ENCODE peak calls at places on chromosomes 7 and 10, in four cellular contexts. V is CD4-positive, CD25-positive, alpha-beta regulatory T cell; T is fibroblast of lung; M is ovary. I is an unnamed sample.

GRCh38 chr7:133077394-133077793 is 4.5 kb downstream of the CHCHD3 start:
- DNase-seq in M (no peak), T (no peak), V (no peak), I (no peak)

GRCh38 chr10:93503075-93503474 is 6.7 kb downstream of the CEP55 start:
- DNase-seq in T (no peak), M (no peak), V (no peak), I (peak; percentile 64)

GRCh38 chr10:11856678-11857077 is 33.5 kb downstream of the PROSER2 start:
- DNase-seq in T (no peak), M (no peak), V (no peak), I (no peak)

GRCh38 chr10:30056281-30056680 is 3.1 kb downstream of the JCAD start:
- DNase-seq in V (no peak), M (no peak), T (peak; percentile 47), I (no peak)

GRCh38 chr7:4931932-4932331 is 27.1 kb downstream of the MMD2 start:
- DNase-seq in M (no peak), V (no peak), T (no peak), I (no peak)

GRCh38 chr10:78528749-78529204 is 495.1 kb downstream of the RPS24 start:
- DNase-seq in V (no peak), T (no peak), M (no peak), I (no peak)

GRCh38 chr7:2954433-2954853 is 89.2 kb downstream of the CARD11 start:
- DNase-seq in V (no peak), T (no peak), M (no peak), I (peak; percentile 7)

GRCh38 chr7:80134536-80135305 is at the start of gene GNAI1:
- DNase-seq in T (peak; percentile 77), V (peak; percentile 2), M (peak; percentile 84), I (no peak)

GRCh38 chr7:148501707-148502139 is 88.8 kb upstream of the C7orf33 start:
- DNase-seq in V (no peak), T (peak; percentile 16), M (no peak), I (no peak)

GRCh38 chr10:59536151-59536550 is 173.5 kb downstream of the SLC16A9 start:
- DNase-seq in T (peak; percentile 87), M (no peak), V (no peak), I (no peak)

GRCh38 chr7:107471292-107472070 is 1.6 kb downstream of the GPR22 start:
- DNase-seq in M (no peak), T (no peak), V (no peak), I (no peak)

GRCh38 chr10:23530079-23530478 is 91.2 kb downstream of the OTUD1 start:
- DNase-seq in V (no peak), T (peak; percentile 8), M (no peak), I (no peak)

GRCh38 chr10:17217661-17218306 is 10.3 kb upstream of the VIM start:
- DNase-seq in M (no peak), T (peak; percentile 93), V (no peak), I (no peak)

GRCh38 chr7:2403718-2404648 is 572 bp downstream of the CHST12 start:
- DNase-seq in T (peak; percentile 39), V (no peak), M (peak; percentile 34), I (no peak)

GRCh38 chr7:7793249-7793648 is 74.8 kb upstream of the RPA3 start:
- DNase-seq in M (no peak), T (no peak), V (no peak), I (no peak)

GRCh38 chr10:93515071-93515962 is 18.9 kb downstream of the CEP55 start:
- DNase-seq in V (no peak), T (peak; percentile 36), M (no peak), I (no peak)

GRCh38 chr7:4128161-4128560 is 553.9 kb upstream of the FOXK1 start:
- DNase-seq in V (no peak), M (no peak), T (no peak), I (no peak)

GRCh38 chr10:84499846-84500245 is 171.5 kb downstream of the CCSER2 start:
- DNase-seq in M (no peak), V (no peak), T (peak; percentile 38), I (no peak)

GRCh38 chr10:116627386-116627933 is 6.7 kb downstream of the PNLIPRP2 start:
- DNase-seq in T (peak; percentile 1), M (peak; percentile 38), V (no peak), I (no peak)

GRCh38 chr7:73770002-73770859 is at the start of gene CLDN3:
- DNase-seq in M (no peak), V (no peak), T (peak; percentile 41), I (no peak)

GRCh38 chr7:151755131-151755787 is 121.7 kb downstream of the PRKAG2 start:
- DNase-seq in M (peak; percentile 31), V (no peak), T (no peak), I (no peak)

GRCh38 chr10:5869156-5869555 is 20.5 kb downstream of the ANKRD16 start:
- DNase-seq in T (no peak), V (no peak), M (no peak), I (no peak)

GRCh38 chr7:71615017-71615416 is 483.1 kb downstream of the GALNT17 start:
- DNase-seq in V (no peak), T (no peak), M (no peak), I (no peak)

GRCh38 chr7:123367508-123368122 is 166.8 kb downstream of the IQUB start:
- DNase-seq in T (peak; percentile 6), M (no peak), V (no peak), I (peak; percentile 25)

GRCh38 chr7:151168022-151168786 is 710 bp upstream of the GBX1 start:
- DNase-seq in M (no peak), V (peak; percentile 30), T (no peak), I (no peak)

GRCh38 chr10:133528296-133528844 is 1.2 kb downstream of the CYP2E1 start:
- DNase-seq in V (no peak), T (peak; percentile 9), M (no peak), I (no peak)

GRCh38 chr10:133528845-133529575 is 1.8 kb downstream of the CYP2E1 start:
- DNase-seq in M (no peak), V (no peak), T (peak; percentile 28), I (peak; percentile 45)

GRCh38 chr10:133529576-133529946 is 2.4 kb downstream of the CYP2E1 start:
- DNase-seq in V (no peak), M (no peak), T (no peak), I (no peak)

GRCh38 chr10:133526957-133527588 is at the start of gene CYP2E1:
- DNase-seq in T (no peak), M (no peak), V (no peak), I (no peak)

DNA sequence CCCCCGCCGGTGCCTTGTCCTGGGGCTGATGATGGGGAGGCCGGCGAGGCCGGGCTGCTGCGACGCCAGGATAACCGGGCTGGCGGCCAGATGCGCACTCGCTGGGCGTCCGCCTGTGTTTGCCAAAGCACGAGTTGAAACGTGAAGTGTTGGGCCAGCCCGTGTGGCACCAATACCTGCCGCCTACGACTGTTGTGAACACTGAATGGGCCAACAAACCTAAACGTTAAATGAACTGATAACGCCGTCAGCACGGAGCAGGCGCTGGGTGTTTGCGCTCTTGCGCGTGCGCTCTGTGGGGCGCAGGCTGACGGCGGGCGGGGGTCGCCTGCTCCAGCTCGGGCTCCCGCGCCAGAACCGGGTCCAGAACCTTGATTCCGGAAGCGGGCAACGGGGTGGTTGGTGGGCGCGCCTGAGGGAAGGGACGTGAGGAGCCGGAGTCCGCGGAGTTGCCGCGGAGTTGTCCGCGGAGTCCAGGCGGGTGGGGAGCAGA is 662 bp downstream of the CYP2E1 start:
- DNase-seq in T (no peak), M (no peak), V (no peak), I (no peak)
- H3K4me3 ChIP-seq in T (no peak overlapping the region), M (no peak overlapping the region), V (no peak overlapping the region), I (no peak overlapping the region)

GRCh38 chr7:22444181-22444966 is 55.6 kb downstream of the STEAP1B start:
- DNase-seq in V (no peak), M (no peak), T (peak; percentile 32), I (no peak)
- H3K4me3 ChIP-seq in V (no peak overlapping the region), M (no peak overlapping the region), T (no peak overlapping the region), I (no peak overlapping the region)

GRCh38 chr10:35822316-35822715 is 180.2 kb upstream of the FZD8 start:
- DNase-seq in T (peak; percentile 56), M (peak; percentile 43), V (no peak), I (no peak)
- H3K4me3 ChIP-seq in T (no peak overlapping the region), M (no peak overlapping the region), V (no peak overlapping the region), I (no peak overlapping the region)

DNA sequence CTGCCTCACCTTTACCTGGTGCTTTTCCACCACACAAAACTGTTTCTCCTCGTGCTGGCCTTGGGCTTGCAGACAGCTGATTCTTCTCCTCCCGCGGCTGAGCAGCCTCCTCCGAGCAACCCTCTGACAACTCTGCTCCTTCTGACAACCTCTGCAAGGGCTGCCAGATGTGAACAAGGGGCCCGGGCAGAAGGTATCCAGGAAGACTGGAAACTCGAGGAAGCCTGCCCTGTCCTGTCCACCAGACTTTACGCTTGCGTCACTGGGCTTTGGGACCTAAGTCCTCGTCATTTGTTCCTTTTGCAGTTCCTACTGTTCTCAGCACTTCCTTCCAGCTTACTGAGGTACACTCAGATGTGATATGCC is 82.1 kb downstream of the EGFR start:
- DNase-seq in V (no peak), M (no peak), T (no peak), I (no peak)
- H3K4me3 ChIP-seq in V (no peak overlapping the region), M (no peak overlapping the region), T (no peak overlapping the region), I (no peak overlapping the region)

DNA sequence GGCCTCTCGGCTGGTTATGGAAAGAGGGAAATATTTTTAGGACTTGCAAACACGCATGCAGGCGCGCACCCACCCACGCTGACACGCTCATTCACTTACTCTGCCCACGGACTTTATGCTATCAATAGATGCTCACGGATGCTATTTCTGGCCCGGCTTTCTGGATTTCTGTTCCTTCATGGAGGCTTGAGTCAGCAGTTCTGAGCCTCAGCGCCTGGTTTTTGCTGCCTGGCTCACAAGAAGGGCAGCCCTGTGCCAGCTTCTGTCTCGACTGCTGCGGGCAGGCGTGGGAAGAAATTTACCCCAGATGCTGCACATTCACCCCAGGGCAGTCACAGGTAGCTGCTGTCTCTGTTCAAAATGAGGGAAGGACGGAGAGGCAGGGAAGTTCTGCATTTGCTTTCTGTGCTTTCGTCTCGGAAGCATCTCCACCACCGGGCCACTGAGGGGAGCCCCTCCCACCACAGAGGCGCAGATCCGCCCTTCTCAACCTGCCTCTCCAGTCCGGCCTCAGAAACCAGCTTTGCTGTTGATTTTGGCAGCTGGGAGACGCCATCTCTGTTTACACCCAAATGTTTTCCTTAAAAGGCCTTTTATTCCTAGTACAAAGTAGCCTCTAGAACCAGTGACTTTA is 116.2 kb upstream of the BTBD16 start:
- DNase-seq in T (peak; percentile 76), V (no peak), M (no peak), I (no peak)
- H3K4me3 ChIP-seq in T (no peak overlapping the region), V (no peak overlapping the region), M (no peak overlapping the region), I (no peak overlapping the region)

DNA sequence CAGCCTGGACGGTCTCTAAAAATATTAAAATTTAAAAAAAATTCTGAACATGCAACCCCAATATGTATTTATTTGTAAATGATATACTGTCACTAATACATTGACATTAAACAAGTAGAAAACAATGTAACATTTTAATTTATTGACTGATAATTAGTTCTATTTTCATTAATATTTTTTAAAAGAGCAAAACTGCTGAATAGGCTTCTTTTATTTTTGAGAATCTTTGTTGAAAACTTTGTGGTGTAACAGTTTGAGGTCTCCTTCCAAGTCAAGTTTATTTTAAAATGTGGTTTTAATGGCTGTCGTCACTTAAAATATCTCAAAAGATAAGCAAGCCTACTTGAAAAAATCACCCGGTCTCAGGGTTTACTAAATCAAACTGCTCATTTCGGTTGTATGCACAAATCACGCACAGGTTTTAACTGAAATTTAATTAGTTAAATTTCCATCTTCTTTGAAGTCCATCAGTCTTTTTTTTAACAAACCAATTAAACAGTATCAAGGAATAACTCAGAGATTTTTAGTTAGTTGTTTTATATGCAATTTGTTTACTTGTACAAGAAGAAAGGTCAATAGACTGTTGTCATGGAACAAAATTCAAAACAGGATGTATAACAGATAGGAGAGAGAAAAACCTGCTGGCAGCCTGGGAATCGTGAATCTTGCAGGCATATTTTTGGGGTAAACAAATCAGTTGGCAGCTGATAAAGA is 9.8 kb upstream of the EDRF1 start:
- DNase-seq in M (no peak), V (no peak), T (peak; percentile 26), I (peak; percentile 32)
- H3K4me3 ChIP-seq in M (peak overlapping the region; percentile 15), V (no peak overlapping the region), T (no peak overlapping the region), I (no peak overlapping the region)

I was measured in Jurkat, Clone E6-1.